ENCODE peak calls at places on chromosomes 7 and 10, in four cellular contexts. One of them, this sample, is unnamed.

GRCh38 chr10:16891375-16892313 is 74.4 kb upstream of the RSU1 start:
- DNase-seq in A549: peak
- DNase-seq in H9: peak
- DNase-seq in IMR-90: peak
- DNase-seq in this sample: peak

GRCh38 chr7:127114739-127115265 is 137.9 kb downstream of the GRM8 start:
- DNase-seq in A549: no peak
- DNase-seq in H9: no peak
- DNase-seq in IMR-90: no peak
- DNase-seq in this sample: no peak

GRCh38 chr10:130017010-130017630 is 53.0 kb upstream of the EBF3 start:
- DNase-seq in A549: no peak
- DNase-seq in IMR-90: no peak
- DNase-seq in H9: peak
- DNase-seq in this sample: no peak

GRCh38 chr7:18573410-18574234 is 78.1 kb downstream of the HDAC9 start:
- DNase-seq in IMR-90: no peak
- DNase-seq in A549: no peak
- DNase-seq in H9: no peak
- DNase-seq in this sample: no peak

GRCh38 chr7:69837387-69838068 is 239.3 kb downstream of the AUTS2 start:
- DNase-seq in H9: peak
- DNase-seq in A549: no peak
- DNase-seq in IMR-90: no peak
- DNase-seq in this sample: peak

GRCh38 chr7:151428393-151429231 is 11.3 kb downstream of the CRYGN start:
- DNase-seq in H9: no peak
- DNase-seq in IMR-90: peak
- DNase-seq in A549: no peak
- DNase-seq in this sample: peak

GRCh38 chr10:114266521-114266920 is 27.5 kb downstream of the VWA2 start:
- DNase-seq in H9: no peak
- DNase-seq in A549: no peak
- DNase-seq in IMR-90: peak
- DNase-seq in this sample: no peak

GRCh38 chr10:79090134-79090803 is 21.5 kb downstream of the ZMIZ1 start:
- DNase-seq in A549: no peak
- DNase-seq in H9: no peak
- DNase-seq in IMR-90: peak
- DNase-seq in this sample: no peak

GRCh38 chr10:75398238-75398629 is 3.3 kb downstream of the ZNF503 start:
- DNase-seq in H9: no peak
- DNase-seq in A549: no peak
- DNase-seq in IMR-90: no peak
- DNase-seq in this sample: no peak

GRCh38 chr7:32941996-32942782 is 15.1 kb upstream of the FKBP9 start:
- DNase-seq in IMR-90: peak
- DNase-seq in A549: peak
- DNase-seq in H9: peak
- DNase-seq in this sample: peak

GRCh38 chr7:136847858-136848257 is 20.6 kb upstream of the CHRM2 start:
- DNase-seq in H9: no peak
- DNase-seq in IMR-90: no peak
- DNase-seq in A549: no peak
- DNase-seq in this sample: no peak

GRCh38 chr7:23547662-23548061 is 15.9 kb upstream of the TRA2A start:
- DNase-seq in IMR-90: no peak
- DNase-seq in A549: no peak
- DNase-seq in H9: no peak
- DNase-seq in this sample: no peak

GRCh38 chr10:15236340-15236739 is 67.8 kb upstream of the NMT2 start:
- DNase-seq in IMR-90: no peak
- DNase-seq in H9: no peak
- DNase-seq in A549: no peak
- DNase-seq in this sample: no peak

DNA sequence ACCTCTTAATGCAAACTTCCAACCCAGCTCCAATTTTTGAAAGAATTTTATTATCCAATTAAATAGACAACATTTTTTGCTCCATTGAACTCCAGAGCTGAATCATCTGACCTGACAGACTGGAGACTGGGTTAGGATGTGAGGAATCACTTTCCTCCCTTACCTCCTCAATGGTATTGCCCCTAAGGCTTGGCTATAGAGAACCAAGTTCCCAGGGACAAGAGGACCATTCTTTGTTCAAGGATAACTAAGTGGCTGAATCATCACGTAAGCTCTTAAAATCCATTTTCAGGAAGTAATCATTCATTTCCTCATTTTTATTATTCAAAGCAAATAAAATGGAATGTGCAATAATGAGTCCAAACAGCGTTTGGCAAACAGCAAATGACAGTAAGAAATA is 335.1 kb downstream of the GATA3 start:
- DNase-seq in H9: no peak
- DNase-seq in A549: peak
- DNase-seq in IMR-90: no peak
- DNase-seq in this sample: no peak
- H3K4me2 ChIP-seq in H9: no peak
- H3K4me2 ChIP-seq in A549: peak
- H3K4me2 ChIP-seq in IMR-90: no peak
- H3K4me2 ChIP-seq in this sample: no peak

GRCh38 chr7:140081774-140082425 is 19.1 kb upstream of the PARP12 start:
- DNase-seq in H9: no peak
- DNase-seq in IMR-90: no peak
- DNase-seq in A549: no peak
- DNase-seq in this sample: no peak

GRCh38 chr7:140080919-140081318 is 18.2 kb upstream of the PARP12 start:
- DNase-seq in IMR-90: no peak
- DNase-seq in A549: no peak
- DNase-seq in H9: no peak
- DNase-seq in this sample: no peak

GRCh38 chr7:140082770-140083169 is 20.0 kb upstream of the PARP12 start:
- DNase-seq in A549: no peak
- DNase-seq in H9: no peak
- DNase-seq in IMR-90: no peak
- DNase-seq in this sample: no peak

GRCh38 chr7:140078392-140078791 is 15.6 kb upstream of the PARP12 start:
- DNase-seq in IMR-90: no peak
- DNase-seq in H9: peak
- DNase-seq in A549: no peak
- DNase-seq in this sample: no peak

GRCh38 chr7:140079121-140079536 is 16.4 kb upstream of the PARP12 start:
- DNase-seq in A549: peak
- DNase-seq in H9: peak
- DNase-seq in IMR-90: peak
- DNase-seq in this sample: peak
- H3K4me2 ChIP-seq in A549: no peak
- H3K4me2 ChIP-seq in H9: no peak
- H3K4me2 ChIP-seq in IMR-90: no peak
- H3K4me2 ChIP-seq in this sample: no peak

DNA sequence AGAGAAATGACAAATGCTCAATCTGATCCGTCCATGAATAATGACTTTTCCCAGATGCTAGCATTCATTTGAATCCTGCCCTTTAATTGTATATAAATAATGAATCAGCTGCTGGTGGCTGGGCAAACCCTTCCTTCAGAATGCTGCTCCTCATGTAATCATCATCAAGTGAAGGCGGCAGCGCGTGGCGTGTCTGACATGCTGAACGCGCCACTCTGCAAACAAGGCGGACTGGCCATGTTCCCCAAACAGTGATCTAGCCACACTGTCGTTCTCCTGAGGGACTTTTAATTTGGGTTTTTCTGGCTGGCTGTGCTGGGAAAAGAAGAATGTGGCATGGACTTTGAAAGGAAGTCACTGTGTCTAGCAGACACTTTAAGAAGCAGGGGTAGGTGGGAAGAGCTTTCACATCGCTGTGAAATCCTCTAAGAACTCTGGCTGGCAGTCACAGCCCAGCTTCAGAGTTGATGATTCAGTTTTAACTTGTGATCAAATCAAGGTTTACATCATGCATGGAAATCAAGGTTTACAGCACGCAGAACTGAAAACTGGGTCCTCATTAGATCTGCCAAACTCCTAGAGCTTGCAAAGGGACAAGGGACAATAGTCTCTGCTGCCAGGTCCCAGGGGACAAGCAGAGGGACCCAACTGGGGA is 70.6 kb downstream of the BEND7 start:
- DNase-seq in H9: no peak
- DNase-seq in A549: no peak
- DNase-seq in IMR-90: peak
- DNase-seq in this sample: no peak
- H3K4me2 ChIP-seq in H9: no peak
- H3K4me2 ChIP-seq in A549: no peak
- H3K4me2 ChIP-seq in IMR-90: no peak
- H3K4me2 ChIP-seq in this sample: no peak

GRCh38 chr10:62732841-62733653 is 71.5 kb upstream of the ADO start:
- DNase-seq in H9: no peak
- DNase-seq in A549: no peak
- DNase-seq in IMR-90: peak
- DNase-seq in this sample: no peak
- H3K4me2 ChIP-seq in H9: no peak
- H3K4me2 ChIP-seq in A549: no peak
- H3K4me2 ChIP-seq in IMR-90: no peak
- H3K4me2 ChIP-seq in this sample: no peak

DNA sequence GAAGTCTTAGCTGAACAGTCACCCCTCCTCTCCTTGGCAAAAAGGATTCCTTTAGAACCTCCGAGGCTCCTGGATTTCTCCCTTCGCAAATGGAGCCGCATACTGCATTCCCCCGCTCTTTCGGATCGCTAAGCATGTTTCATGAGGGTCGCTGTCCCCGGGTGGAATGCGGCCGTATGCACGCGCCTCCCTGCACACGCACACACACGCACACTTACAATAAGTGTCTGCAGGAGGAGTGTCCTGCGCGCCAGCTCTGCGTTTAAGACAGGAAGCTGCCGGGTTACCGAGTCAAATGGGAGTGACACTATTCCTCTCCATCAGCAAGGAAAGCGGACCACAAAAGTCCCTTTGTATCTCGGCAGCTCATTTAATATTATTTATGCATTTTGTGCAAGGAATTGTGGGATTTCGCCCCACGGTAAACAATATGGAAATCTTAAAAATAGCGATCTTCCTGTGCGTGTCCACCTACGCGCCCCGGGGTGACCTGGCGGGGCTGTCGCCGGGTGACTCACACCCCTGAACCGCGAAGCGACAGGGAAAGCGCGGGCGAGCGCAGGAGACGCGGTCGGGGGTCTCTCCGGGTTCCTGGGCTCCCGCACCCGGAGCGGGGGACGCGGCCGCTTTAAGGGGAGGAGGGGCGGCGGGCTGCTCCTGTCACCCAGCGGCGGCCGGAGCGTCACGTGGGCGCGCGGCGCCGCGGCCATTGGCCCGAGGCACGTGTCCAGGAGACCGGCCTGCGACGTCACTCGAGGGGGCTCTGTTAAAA is 971 bp upstream of the EN2 start:
- DNase-seq in A549: peak
- DNase-seq in IMR-90: peak
- DNase-seq in H9: peak
- DNase-seq in this sample: no peak
- H3K4me2 ChIP-seq in A549: peak
- H3K4me2 ChIP-seq in IMR-90: peak
- H3K4me2 ChIP-seq in H9: no peak
- H3K4me2 ChIP-seq in this sample: peak

DNA sequence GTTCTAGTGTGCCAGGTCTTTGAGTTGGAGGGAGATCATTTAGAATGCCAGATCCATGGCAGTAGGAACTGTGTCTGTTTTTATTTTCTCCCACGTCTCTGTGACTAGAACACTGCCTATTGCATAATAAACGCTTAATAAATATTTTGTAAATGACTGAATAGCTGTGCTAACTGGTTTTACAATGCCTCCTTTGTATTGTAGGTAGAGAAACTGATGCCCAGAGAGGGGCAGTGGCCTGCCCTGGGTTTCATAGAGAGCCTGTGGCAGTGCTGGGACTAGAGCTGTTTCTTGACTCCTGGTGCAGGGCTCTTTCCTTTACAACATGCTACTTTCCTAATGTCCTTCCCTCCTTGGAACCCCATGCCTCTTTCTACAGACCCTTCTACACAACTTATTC is 2.5 kb downstream of the TAS2R5 start:
- DNase-seq in IMR-90: no peak
- DNase-seq in H9: no peak
- DNase-seq in A549: no peak
- DNase-seq in this sample: no peak
- H3K4me2 ChIP-seq in IMR-90: no peak
- H3K4me2 ChIP-seq in H9: no peak
- H3K4me2 ChIP-seq in A549: no peak
- H3K4me2 ChIP-seq in this sample: no peak

GRCh38 chr10:3668276-3668960 is 116.6 kb downstream of the KLF6 start:
- DNase-seq in H9: peak
- DNase-seq in IMR-90: peak
- DNase-seq in A549: no peak
- DNase-seq in this sample: no peak
- H3K4me2 ChIP-seq in H9: no peak
- H3K4me2 ChIP-seq in IMR-90: no peak
- H3K4me2 ChIP-seq in A549: no peak
- H3K4me2 ChIP-seq in this sample: peak

GRCh38 chr10:110357871-110358270 is 53.2 kb upstream of the SMNDC1 start:
- DNase-seq in IMR-90: no peak
- DNase-seq in H9: no peak
- DNase-seq in A549: no peak
- DNase-seq in this sample: no peak
- H3K4me2 ChIP-seq in IMR-90: peak
- H3K4me2 ChIP-seq in H9: no peak
- H3K4me2 ChIP-seq in A549: no peak
- H3K4me2 ChIP-seq in this sample: no peak

DNA sequence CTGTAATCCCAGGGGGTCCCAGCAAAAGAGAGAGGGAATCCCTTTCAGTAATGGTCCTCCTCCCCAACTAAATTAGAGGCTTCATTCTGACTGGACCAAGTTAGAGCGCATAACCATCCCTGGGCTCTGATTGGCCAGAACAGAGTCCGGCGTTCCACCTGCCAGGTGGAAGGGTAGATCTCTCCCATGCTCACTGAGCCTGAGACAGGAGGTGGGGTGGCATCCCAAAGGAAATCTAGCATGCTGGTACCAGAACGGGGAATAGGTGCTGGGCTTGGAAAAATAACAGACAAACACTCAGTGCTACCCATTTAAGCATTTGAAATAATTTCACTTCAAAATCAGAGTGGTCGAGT is 21.0 kb upstream of the TSPAN33 start:
- DNase-seq in A549: no peak
- DNase-seq in H9: no peak
- DNase-seq in IMR-90: no peak
- DNase-seq in this sample: no peak
- H3K4me2 ChIP-seq in A549: no peak
- H3K4me2 ChIP-seq in H9: no peak
- H3K4me2 ChIP-seq in IMR-90: no peak
- H3K4me2 ChIP-seq in this sample: no peak